ENCODE peak calls at places on chromosomes 1 and 21, in five cellular contexts. X is fibroblast of lung, N is MM.1S, T is HCT116, C is HepG2. H is an unnamed sample.

GRCh38 chr1:108049083-108049819 is 84.3 kb upstream of the VAV3 start:
- DNase-seq in X (no peak), N (no peak), T (no peak), C (no peak), H (no peak)

GRCh38 chr1:18569811-18570545 is 60.7 kb upstream of the PAX7 start:
- DNase-seq in X (no peak), N (no peak), T (no peak), C (no peak), H (no peak)

GRCh38 chr1:94792876-94793605 is 27.1 kb upstream of the SLC44A3 start:
- DNase-seq in X (peak; percentile 64), N (no peak), T (no peak), C (peak; percentile 74), H (no peak)

GRCh38 chr1:201659576-201659975 is 120.6 kb downstream of the NAV1 start:
- DNase-seq in X (no peak), N (no peak), T (no peak), C (no peak), H (no peak)

GRCh38 chr1:150567717-150568561 is 11.5 kb downstream of the MCL1 start:
- DNase-seq in X (peak; percentile 99), N (peak; percentile 79), T (no peak), C (peak; percentile 95), H (no peak)

GRCh38 chr1:187621961-187622360 is 793.2 kb downstream of the PLA2G4A start:
- DNase-seq in X (no peak), N (peak; percentile 60), T (no peak), C (no peak), H (no peak)

GRCh38 chr1:29490204-29490934 is 254.0 kb downstream of the PTPRU start:
- DNase-seq in X (no peak), N (no peak), T (no peak), C (no peak), H (no peak)

GRCh38 chr1:201295861-201296260 is 12.6 kb downstream of the PKP1 start:
- DNase-seq in X (peak; percentile 73), N (no peak), T (no peak), C (no peak), H (no peak)

GRCh38 chr1:208172389-208173140 is 71.6 kb downstream of the PLXNA2 start:
- DNase-seq in X (no peak), N (no peak), T (no peak), C (peak; percentile 40), H (no peak)

GRCh38 chr21:44434936-44435635 is 20.2 kb upstream of the LRRC3 start:
- DNase-seq in X (no peak), N (no peak), T (no peak), C (no peak), H (no peak)

GRCh38 chr21:39022901-39023693 is 160.2 kb downstream of the PSMG1 start:
- DNase-seq in X (peak; percentile 49), N (no peak), T (no peak), C (peak; percentile 37), H (no peak)

GRCh38 chr1:53286950-53287349 is 40.9 kb downstream of the LRP8 start:
- DNase-seq in X (no peak), N (no peak), T (no peak), C (no peak), H (no peak)

GRCh38 chr1:172727956-172728603 is 69.2 kb downstream of the FASLG start:
- DNase-seq in X (peak; percentile 8), N (peak; percentile 87), T (peak; percentile 63), C (peak; percentile 71), H (no peak)

GRCh38 chr1:244304156-244304555 is 147.6 kb downstream of the ADSS2 start:
- DNase-seq in X (no peak), N (no peak), T (no peak), C (no peak), H (no peak)

GRCh38 chr1:169201084-169201619 is 94.7 kb downstream of the ATP1B1 start:
- DNase-seq in X (peak; percentile 25), N (no peak), T (no peak), C (no peak), H (no peak)

GRCh38 chr21:37000381-37000780 is 6.1 kb upstream of the RIPPLY3 start:
- DNase-seq in X (no peak), N (no peak), T (peak; percentile 19), C (no peak), H (no peak)

GRCh38 chr1:29245261-29245660 is 8.9 kb downstream of the PTPRU start:
- DNase-seq in X (no peak), N (no peak), T (no peak), C (no peak), H (no peak)

GRCh38 chr21:16117331-16117730 is 387.5 kb downstream of the USP25 start:
- DNase-seq in X (no peak), N (no peak), T (no peak), C (no peak), H (no peak)

GRCh38 chr1:8339203-8339600 is 21.3 kb downstream of the SLC45A1 start:
- DNase-seq in X (no peak), N (no peak), T (no peak), C (no peak), H (no peak)

GRCh38 chr1:90709535-90709934 is 7.6 kb downstream of the BARHL2 start:
- DNase-seq in X (no peak), N (no peak), T (no peak), C (no peak), H (no peak)

GRCh38 chr1:76059461-76059860 is 15.1 kb upstream of the ST6GALNAC3 start:
- DNase-seq in X (no peak), N (no peak), T (no peak), C (peak; percentile 35), H (no peak)

GRCh38 chr21:39208624-39209333 is 25.5 kb upstream of the PSMG1 start:
- DNase-seq in X (peak; percentile 18), N (no peak), T (no peak), C (no peak), H (no peak)

GRCh38 chr1:151710187-151710586 is 6.4 kb downstream of the CELF3 start:
- DNase-seq in X (peak; percentile 24), N (no peak), T (no peak), C (no peak), H (no peak)

GRCh38 chr1:94296018-94296417 is 58.6 kb upstream of the ARHGAP29 start:
- DNase-seq in X (peak; percentile 78), N (no peak), T (no peak), C (no peak), H (no peak)

GRCh38 chr1:3222042-3222692 is 153.2 kb downstream of the PRDM16 start:
- DNase-seq in X (no peak), N (no peak), T (no peak), C (peak; percentile 79), H (no peak)

GRCh38 chr1:57761628-57762027 is 337.8 kb upstream of the DAB1 start:
- DNase-seq in X (no peak), N (no peak), T (no peak), C (no peak), H (no peak)

GRCh38 chr1:44068442-44068861 is 37.2 kb upstream of the SLC6A9 start:
- DNase-seq in X (peak; percentile 54), N (no peak), T (no peak), C (no peak), H (no peak)

GRCh38 chr1:39131940-39132339 is 72.6 kb upstream of the MACF1 start:
- DNase-seq in X (no peak), N (no peak), T (no peak), C (no peak), H (no peak)

GRCh38 chr1:47881505-47882442 is 115.4 kb downstream of the TRABD2B start:
- DNase-seq in X (peak; percentile 46), N (no peak), T (no peak), C (no peak), H (no peak)

GRCh38 chr1:197995408-197996258 is 78.5 kb downstream of the LHX9 start:
- DNase-seq in X (no peak), N (no peak), T (no peak), C (no peak), H (no peak)
- H3K27ac ChIP-seq in X (no peak overlapping the region), N (no peak overlapping the region), T (no peak overlapping the region), C (no peak overlapping the region), H (no peak overlapping the region)

DNA sequence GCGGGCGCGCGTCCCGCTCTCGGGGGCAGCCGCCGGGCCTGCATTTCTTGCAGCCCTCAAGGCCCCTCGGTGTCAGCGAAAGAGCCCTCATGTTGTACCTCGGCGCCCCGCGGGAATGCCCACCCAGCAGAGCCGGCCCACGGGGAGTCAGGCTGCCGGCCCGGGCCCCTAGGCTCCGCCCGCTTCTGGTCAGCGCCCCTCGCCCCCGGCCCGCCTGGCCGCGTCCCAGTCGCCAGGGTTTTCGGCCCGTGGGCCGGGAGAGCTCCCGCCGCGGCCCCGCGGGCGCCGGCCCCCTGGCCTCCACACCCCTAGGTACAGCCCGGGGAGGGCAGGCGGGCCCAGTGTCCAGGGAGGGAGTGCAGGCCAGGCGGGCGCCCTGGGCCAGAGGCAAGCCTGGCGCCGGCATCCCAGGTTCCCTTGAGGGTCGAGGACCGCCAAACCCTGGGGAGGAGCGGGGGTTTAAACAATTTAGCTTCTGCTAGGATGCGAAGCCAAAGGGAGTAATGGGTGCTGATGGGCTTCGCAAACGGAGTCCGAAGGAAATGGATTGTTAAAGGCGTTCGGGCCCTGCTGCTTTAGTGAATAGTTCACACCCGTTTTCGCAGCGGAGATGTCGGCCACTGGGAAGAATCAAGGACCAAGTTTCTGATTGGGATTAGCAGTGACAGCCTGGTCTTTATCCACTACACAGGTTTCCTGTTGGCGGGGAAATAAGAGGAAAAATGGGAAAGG is 486 bp upstream of the KCNA3 start:
- DNase-seq in X (no peak), N (no peak), T (no peak), C (no peak), H (no peak)
- H3K9ac ChIP-seq in X (peak overlapping the region; percentile 59), N (peak overlapping the region; percentile 92), T (no peak overlapping the region), C (no peak overlapping the region), H (no peak overlapping the region)

GRCh38 chr1:31773861-31774260 is 9.7 kb upstream of the ADGRB2 start:
- DNase-seq in X (no peak), N (no peak), T (no peak), C (no peak), H (no peak)
- TF ChIP-seq EZH2 in X (no peak), N (no peak), T (no peak), C (no peak), H (no peak)

GRCh38 chr1:61120307-61120840 is 38.0 kb downstream of the NFIA start:
- DNase-seq in X (no peak), N (no peak), T (no peak), C (no peak), H (no peak)
- H3K27ac ChIP-seq in X (no peak overlapping the region), N (no peak overlapping the region), T (no peak overlapping the region), C (peak overlapping the region; percentile 71), H (peak overlapping the region; percentile 93)

GRCh38 chr21:43311303-43311817 is 115.6 kb downstream of the SIK1 start:
- DNase-seq in X (no peak), N (peak; percentile 66), T (no peak), C (peak; percentile 68), H (no peak)

GRCh38 chr21:43313939-43314405 is 113.0 kb downstream of the SIK1 start:
- DNase-seq in X (no peak), N (no peak), T (no peak), C (no peak), H (no peak)

GRCh38 chr21:43313221-43313938 is 113.6 kb downstream of the SIK1 start:
- DNase-seq in X (no peak), N (no peak), T (no peak), C (no peak), H (no peak)

GRCh38 chr21:43312751-43313169 is 114.2 kb downstream of the SIK1 start:
- DNase-seq in X (no peak), N (peak; percentile 89), T (no peak), C (peak; percentile 44), H (no peak)

GRCh38 chr21:43312011-43312410 is 114.9 kb downstream of the SIK1 start:
- DNase-seq in X (no peak), N (no peak), T (no peak), C (no peak), H (no peak)
- H3K9ac ChIP-seq in X (no peak overlapping the region), N (peak overlapping the region; percentile 5), T (no peak overlapping the region), C (no peak overlapping the region), H (no peak overlapping the region)

GRCh38 chr1:114002492-114003290 is 23.4 kb downstream of the OLFML3 start:
- DNase-seq in X (peak; percentile 46), N (no peak), T (no peak), C (peak; percentile 4), H (no peak)
- TF ChIP-seq EZH2 in X (no peak), N (no peak), T (no peak), C (no peak), H (no peak)

H was measured in SK-N-MC.